ENCODE peak calls at places on chromosome 1, in ten cellular contexts. K is Peyer's patch, D is PC-3, O is choroid plexus epithelial cell, U is stomach, J is aorta, W is suprapubic skin, G is cardiac fibroblast, I is AG09309, H is fibroblast of lung. T is an unnamed sample.
A peak's percentile ranks its signal among the peaks of the same experiment; 100 is the strongest.

GRCh38 chr1:101098907-101099306 is 73.3 kb upstream of the DPH5 start:
- DNase-seq in K (no peak), D (no peak), O (no peak), U (no peak), J (no peak), W (no peak), G (no peak), I (no peak), H (no peak), T (no peak)

GRCh38 chr1:201013031-201013485 is 10.5 kb downstream of the KIF21B start:
- DNase-seq in K (no peak), D (peak; percentile 29), O (no peak), U (no peak), J (no peak), W (no peak), G (no peak), I (no peak), H (no peak), T (no peak)

GRCh38 chr1:16967095-16967567 is 13.3 kb downstream of the MFAP2 start:
- DNase-seq in K (no peak), D (no peak), O (peak; percentile 77), U (no peak), J (peak; percentile 87), W (no peak), G (peak; percentile 82), I (no peak), H (peak; percentile 63), T (peak; percentile 81)

GRCh38 chr1:37478890-37479254 is 4.5 kb downstream of the ZC3H12A start:
- DNase-seq in K (peak; percentile 60), D (peak; percentile 46), O (peak; percentile 60), U (no peak), J (no peak), W (peak; percentile 58), G (peak; percentile 56), I (no peak), H (peak; percentile 44), T (no peak)

GRCh38 chr1:241336335-241336734 is 20.7 kb downstream of the RGS7 start:
- DNase-seq in K (no peak), D (peak; percentile 82), O (no peak), U (no peak), J (no peak), W (no peak), G (no peak), I (peak; percentile 31), H (peak; percentile 39), T (no peak)

GRCh38 chr1:229582715-229583114 is 24.2 kb upstream of the ABCB10 start:
- DNase-seq in K (no peak), D (no peak), O (no peak), U (no peak), J (no peak), W (no peak), G (no peak), I (no peak), H (no peak), T (no peak)

GRCh38 chr1:75632350-75632949 is 21.5 kb upstream of the SLC44A5 start:
- DNase-seq in K (no peak), D (peak; percentile 60), O (peak; percentile 63), U (no peak), J (no peak), W (no peak), G (peak; percentile 58), I (peak; percentile 8), H (peak; percentile 37), T (no peak)

GRCh38 chr1:169949139-169949538 is 55.4 kb upstream of the SCYL3 start:
- DNase-seq in K (no peak), D (no peak), O (peak; percentile 81), U (no peak), J (no peak), W (no peak), G (peak; percentile 25), I (no peak), H (peak; percentile 49), T (no peak)

GRCh38 chr1:226063362-226064167 is 1.0 kb downstream of the H3-3A start:
- DNase-seq in K (peak; percentile 70), D (peak; percentile 38), O (peak; percentile 47), U (peak; percentile 44), J (no peak), W (peak; percentile 80), G (peak; percentile 46), I (no peak), H (peak; percentile 49), T (peak; percentile 78)

GRCh38 chr1:180912211-180912800 is 391 bp upstream of the KIAA1614 start:
- DNase-seq in K (no peak), D (no peak), O (peak; percentile 20), U (no peak), J (no peak), W (peak; percentile 79), G (peak; percentile 51), I (no peak), H (peak; percentile 54), T (peak; percentile 72)
- H3K4me3 ChIP-seq in K (peak overlapping the region; percentile 38), D (no peak overlapping the region), O (peak overlapping the region; percentile 66), U (peak overlapping the region; percentile 51), J (peak overlapping the region; percentile 76), W (peak overlapping the region; percentile 68), G (peak overlapping the region; percentile 63), I (peak overlapping the region; percentile 62), H (peak overlapping the region; percentile 55), T (peak overlapping the region; percentile 82)

DNA sequence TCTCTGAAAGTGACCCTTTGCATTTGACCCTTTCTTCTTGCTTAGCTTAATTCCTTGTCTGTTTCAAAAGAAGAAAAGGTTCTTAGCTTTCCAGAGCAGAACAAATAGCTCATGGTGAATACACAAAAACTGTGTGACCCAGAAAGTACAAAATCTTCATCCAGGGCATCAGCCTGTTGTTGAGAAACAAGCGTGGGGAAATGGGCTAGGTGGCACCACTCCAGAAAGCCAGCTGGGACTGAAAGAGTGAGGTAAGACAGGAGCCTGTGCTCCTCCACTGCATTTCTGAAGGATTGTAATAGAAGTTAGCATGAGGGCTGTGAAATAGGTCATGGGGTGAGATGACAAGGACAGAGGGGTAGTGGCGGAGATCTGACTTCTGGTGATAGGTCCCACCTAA is 45.8 kb downstream of the CYP2J2 start:
- DNase-seq in K (no peak), D (no peak), O (peak; percentile 24), U (peak; percentile 36), J (no peak), W (no peak), G (peak; percentile 63), I (no peak), H (peak; percentile 30), T (no peak)
- H3K4me3 ChIP-seq in K (no peak overlapping the region), D (no peak overlapping the region), O (no peak overlapping the region), U (no peak overlapping the region), J (no peak overlapping the region), W (no peak overlapping the region), G (no peak overlapping the region), I (no peak overlapping the region), H (no peak overlapping the region), T (no peak overlapping the region)

DNA sequence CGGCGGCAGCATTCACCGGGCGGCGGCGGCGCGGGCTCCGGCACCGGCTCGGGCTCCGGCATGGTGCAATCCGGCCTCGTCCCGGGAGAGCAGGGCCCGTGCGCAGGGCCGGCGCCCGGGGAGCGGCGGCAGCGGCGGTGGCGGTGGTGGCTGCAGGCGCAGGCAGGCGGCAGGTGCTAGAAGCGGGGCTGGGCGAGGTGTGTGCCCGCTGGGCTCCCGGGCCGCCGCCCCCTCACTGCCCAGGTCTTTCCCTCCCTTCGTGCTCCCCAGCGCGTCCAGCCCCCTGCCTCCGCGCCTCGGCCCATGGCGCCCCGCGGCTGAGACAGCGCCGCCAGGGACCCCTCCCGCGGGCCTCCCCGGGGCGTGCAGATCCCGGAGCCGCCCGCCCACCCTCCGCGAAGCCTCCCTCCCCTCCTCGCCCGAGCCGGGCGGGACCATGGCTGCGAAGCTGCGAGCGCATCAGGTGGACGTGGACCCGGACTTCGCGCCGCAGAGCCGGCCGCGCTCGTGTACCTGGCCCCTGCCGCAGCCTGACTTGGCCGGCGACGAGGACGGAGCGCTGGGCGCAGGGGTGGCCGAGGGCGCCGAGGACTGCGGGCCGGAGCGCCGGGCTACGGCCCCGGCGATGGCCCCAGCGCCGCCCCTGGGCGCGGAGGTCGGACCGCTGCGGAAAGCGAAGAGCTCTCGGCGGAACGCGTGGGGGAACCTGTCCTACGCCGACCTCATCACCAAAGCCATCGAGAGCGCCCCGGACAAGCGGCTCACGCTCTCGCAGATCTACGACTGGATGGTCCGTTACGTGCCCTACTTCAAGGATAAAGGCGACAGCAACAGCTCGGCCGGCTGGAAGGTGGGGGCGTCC is 492 bp downstream of the FOXO6 start:
- DNase-seq in K (peak; percentile 68), D (no peak), O (no peak), U (no peak), J (peak; percentile 79), W (no peak), G (no peak), I (no peak), H (no peak), T (no peak)
- H3K4me3 ChIP-seq in K (peak overlapping the region; percentile 60), D (peak overlapping the region; percentile 66), O (peak overlapping the region; percentile 56), U (peak overlapping the region; percentile 63), J (peak overlapping the region; percentile 38), W (peak overlapping the region; percentile 65), G (peak overlapping the region; percentile 51), I (peak overlapping the region; percentile 11), H (no peak overlapping the region), T (peak overlapping the region; percentile 86)

DNA sequence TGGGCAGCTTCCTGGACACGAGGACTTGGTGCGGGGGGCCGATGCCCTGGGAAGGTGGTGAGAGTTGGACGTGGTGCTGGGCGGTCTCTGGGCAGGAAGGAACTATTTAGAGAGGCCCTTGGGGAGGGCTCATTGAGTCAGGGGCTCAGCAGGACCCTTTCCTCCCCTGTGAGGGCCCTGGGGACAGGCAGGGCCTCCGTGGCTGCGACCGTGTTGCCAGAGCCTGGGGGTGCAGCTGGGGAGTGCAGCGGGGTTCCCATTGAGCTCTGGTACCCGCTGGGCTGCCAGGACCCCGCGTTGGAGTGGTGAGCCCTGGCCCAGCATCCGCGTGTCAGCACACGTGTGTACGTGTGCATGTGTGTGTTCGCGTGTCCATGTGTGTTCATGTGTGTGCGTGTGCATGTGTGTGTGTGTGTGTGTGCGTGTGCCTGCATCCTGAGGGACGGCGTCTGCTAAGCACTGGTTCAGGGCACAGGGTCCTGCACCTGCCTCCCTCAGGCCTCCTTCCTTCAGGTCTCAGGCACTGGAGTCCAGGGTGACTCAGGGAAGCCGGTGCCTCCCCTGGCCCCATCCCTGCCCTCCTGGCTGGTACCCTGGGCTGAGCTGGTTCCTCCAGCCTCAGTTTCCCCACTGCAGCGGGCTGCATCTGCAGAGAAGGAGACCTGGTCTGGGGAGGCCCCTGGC is 10.7 kb downstream of the RNF223 start:
- DNase-seq in K (no peak), D (no peak), O (no peak), U (no peak), J (no peak), W (no peak), G (no peak), I (no peak), H (no peak), T (no peak)
- H3K4me3 ChIP-seq in K (no peak overlapping the region), D (peak overlapping the region; percentile 59), O (no peak overlapping the region), U (no peak overlapping the region), J (no peak overlapping the region), W (peak overlapping the region; percentile 11), G (no peak overlapping the region), I (no peak overlapping the region), H (no peak overlapping the region), T (no peak overlapping the region)

DNA sequence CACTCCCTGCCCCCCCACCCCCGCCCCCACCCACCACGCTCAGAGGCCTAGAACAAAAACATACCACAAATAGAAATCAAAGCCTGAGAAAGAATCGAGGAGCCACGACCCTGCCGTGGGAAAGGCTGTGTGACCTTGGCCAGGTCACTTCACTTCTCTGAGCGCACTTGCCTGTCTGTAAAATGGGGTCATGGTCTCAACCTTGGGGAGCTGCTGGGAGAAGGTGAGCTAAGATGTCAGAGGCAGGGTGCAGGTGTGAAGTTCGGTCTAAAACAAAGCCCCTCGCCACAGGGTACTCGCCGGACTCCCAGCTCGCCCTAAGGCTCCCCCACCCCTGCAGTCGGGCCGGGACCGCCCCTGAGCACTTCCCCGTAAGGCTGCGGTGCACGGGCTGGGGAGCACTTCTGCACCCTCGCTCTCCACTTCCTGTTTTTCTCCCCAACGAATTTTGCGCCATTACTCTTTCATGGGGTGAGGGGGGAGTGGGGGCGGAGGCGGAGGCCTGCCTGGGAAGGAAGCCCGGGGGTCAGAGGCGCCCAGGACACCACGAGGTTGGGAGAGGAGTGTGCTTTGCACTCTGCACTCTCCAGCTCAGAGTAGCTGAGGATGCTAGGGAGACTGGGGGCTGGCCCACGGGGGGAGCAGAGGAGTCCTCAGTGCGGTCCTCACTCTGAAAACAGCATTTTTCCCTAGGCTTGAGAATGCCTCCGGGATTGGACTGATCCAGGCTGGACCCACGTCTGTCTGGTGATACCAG is 21.9 kb upstream of the PIK3CD start:
- DNase-seq in K (no peak), D (no peak), O (peak; percentile 11), U (peak; percentile 46), J (no peak), W (no peak), G (no peak), I (no peak), H (no peak), T (no peak)
- H3K4me3 ChIP-seq in K (peak overlapping the region; percentile 13), D (no peak overlapping the region), O (no peak overlapping the region), U (peak overlapping the region; percentile 23), J (no peak overlapping the region), W (no peak overlapping the region), G (no peak overlapping the region), I (no peak overlapping the region), H (no peak overlapping the region), T (no peak overlapping the region)

T was measured in coronary artery.